ENCODE peak calls at places on chromosome 21, in nine cellular contexts. P is AG04449, W is left lung, Y is GM10248, C is endothelial cell, E is astrocyte, Z is brain microvascular endothelial cell, F is HFFc6, N is fibroblast of pulmonary artery. H is an unnamed sample.

GRCh38 chr21:45957986-45958610 is 23.5 kb upstream of the COL6A1 start:
- DNase-seq in P (no peak), W (no peak), Y (no peak), C (no peak), E (no peak), Z (peak; percentile 28), F (no peak), N (peak; percentile 86), H (no peak)

GRCh38 chr21:25506887-25507286 is 100.4 kb downstream of the MRPL39 start:
- DNase-seq in P (peak; percentile 31), W (no peak), Y (no peak), C (no peak), E (peak; percentile 63), Z (peak; percentile 61), F (peak; percentile 17), N (peak; percentile 6), H (no peak)

GRCh38 chr21:46096997-46097825 is 701 bp upstream of the COL6A2 start:
- DNase-seq in P (no peak), W (peak; percentile 71), Y (peak; percentile 18), C (peak; percentile 19), E (no peak), Z (no peak), F (no peak), N (no peak), H (peak; percentile 72)

GRCh38 chr21:35257413-35257812 is 208.3 kb upstream of the RUNX1 start:
- DNase-seq in P (peak; percentile 52), W (no peak), Y (no peak), C (no peak), E (peak; percentile 93), Z (peak; percentile 96), F (peak; percentile 79), N (peak; percentile 96), H (no peak)

GRCh38 chr21:29155118-29155932 is 24.9 kb downstream of the MAP3K7CL start:
- DNase-seq in P (peak; percentile 51), W (peak; percentile 69), Y (no peak), C (no peak), E (peak; percentile 94), Z (peak; percentile 84), F (peak; percentile 64), N (peak; percentile 80), H (no peak)

GRCh38 chr21:19245188-19245580 is 841.6 kb upstream of the TMPRSS15 start:
- DNase-seq in P (no peak), W (peak; percentile 46), Y (no peak), C (no peak), E (no peak), Z (no peak), F (no peak), N (no peak), H (no peak)

GRCh38 chr21:36965720-36966065 is 776 bp downstream of the HLCS start:
- DNase-seq in P (no peak), W (no peak), Y (no peak), C (no peak), E (no peak), Z (no peak), F (no peak), N (no peak), H (no peak)

GRCh38 chr21:38179504-38179900 is 77.3 kb upstream of the KCNJ15 start:
- DNase-seq in P (no peak), W (no peak), Y (no peak), C (no peak), E (no peak), Z (no peak), F (no peak), N (no peak), H (no peak)

GRCh38 chr21:46546799-46547198 is 58.1 kb downstream of the S100B start:
- DNase-seq in P (no peak), W (no peak), Y (no peak), C (no peak), E (no peak), Z (no peak), F (no peak), N (no peak), H (no peak)

GRCh38 chr21:28436286-28436932 is 556.3 kb downstream of the LTN1 start:
- DNase-seq in P (no peak), W (no peak), Y (no peak), C (no peak), E (peak; percentile 74), Z (peak; percentile 37), F (peak; percentile 61), N (peak; percentile 65), H (no peak)

GRCh38 chr21:28138272-28138671 is 854.4 kb downstream of the LTN1 start:
- DNase-seq in P (no peak), W (no peak), Y (no peak), C (no peak), E (peak; percentile 3), Z (peak; percentile 3), F (peak; percentile 66), N (peak; percentile 16), H (no peak)

GRCh38 chr21:46114963-46115362 is 17.1 kb downstream of the COL6A2 start:
- DNase-seq in P (no peak), W (peak; percentile 28), Y (no peak), C (no peak), E (no peak), Z (no peak), F (no peak), N (no peak), H (peak; percentile 57)

GRCh38 chr21:46196733-46197132 is 12.5 kb upstream of the SPATC1L start:
- DNase-seq in P (no peak), W (no peak), Y (no peak), C (no peak), E (no peak), Z (no peak), F (no peak), N (no peak), H (peak; percentile 52)

GRCh38 chr21:42101246-42101645 is 30.1 kb downstream of the UMODL1 start:
- DNase-seq in P (no peak), W (no peak), Y (no peak), C (no peak), E (no peak), Z (no peak), F (no peak), N (no peak), H (no peak)
- TF ChIP-seq CTCF in P (no peak), W (no peak), Y (no peak), C (no peak), E (no peak), Z (no peak), F (no peak), N (no peak), H (no peak)

GRCh38 chr21:39386899-39387298 is 38.0 kb upstream of the HMGN1 start:
- DNase-seq in P (no peak), W (no peak), Y (no peak), C (no peak), E (no peak), Z (no peak), F (no peak), N (no peak), H (no peak)

GRCh38 chr21:39388038-39388810 is 39.3 kb upstream of the HMGN1 start:
- DNase-seq in P (peak; percentile 16), W (peak; percentile 100), Y (peak; percentile 92), C (peak; percentile 97), E (peak; percentile 54), Z (peak; percentile 69), F (peak; percentile 80), N (peak; percentile 84), H (peak; percentile 92)

GRCh38 chr21:39387461-39388037 is 38.7 kb upstream of the HMGN1 start:
- DNase-seq in P (no peak), W (peak; percentile 98), Y (peak; percentile 96), C (peak; percentile 95), E (peak; percentile 61), Z (peak; percentile 77), F (peak; percentile 81), N (peak; percentile 87), H (peak; percentile 94)

GRCh38 chr21:39390212-39390765 is 41.4 kb upstream of the HMGN1 start:
- DNase-seq in P (no peak), W (no peak), Y (no peak), C (no peak), E (no peak), Z (no peak), F (no peak), N (no peak), H (no peak)

GRCh38 chr21:39388811-39389155 is 39.9 kb upstream of the HMGN1 start:
- DNase-seq in P (no peak), W (no peak), Y (no peak), C (no peak), E (no peak), Z (no peak), F (no peak), N (no peak), H (no peak)
- TF ChIP-seq CTCF in P (no peak), W (no peak), Y (no peak), C (no peak), E (no peak), Z (no peak), F (no peak), N (no peak), H (peak; percentile 17)

DNA sequence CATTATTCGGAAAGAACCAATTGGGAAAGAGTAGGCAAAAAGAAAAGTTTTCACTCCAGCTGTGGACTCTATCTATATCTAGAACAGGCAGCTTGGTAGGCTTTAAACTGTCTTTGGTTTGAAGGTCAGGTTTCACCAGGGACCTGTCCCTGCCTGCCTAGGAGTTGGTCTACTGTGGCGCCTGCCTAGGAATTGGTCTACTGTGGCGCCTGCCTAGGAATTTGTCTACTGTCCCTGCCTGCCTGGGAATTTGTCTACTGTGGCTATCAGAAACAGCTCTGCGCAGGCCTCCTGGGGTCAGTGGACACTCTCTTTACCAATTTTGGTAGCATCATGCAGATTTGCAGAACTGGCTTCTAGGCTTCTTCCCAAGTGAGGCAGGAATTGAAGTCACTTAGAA is 13.8 kb downstream of the USP25 start:
- DNase-seq in P (no peak), W (no peak), Y (no peak), C (no peak), E (no peak), Z (no peak), F (no peak), N (no peak), H (no peak)
- TF ChIP-seq CTCF in P (no peak), W (no peak), Y (no peak), C (no peak), E (no peak), Z (no peak), F (no peak), N (no peak), H (no peak)

GRCh38 chr21:39183272-39184049 is at the start of gene PSMG1:
- DNase-seq in P (peak; percentile 41), W (peak; percentile 100), Y (peak; percentile 91), C (peak; percentile 94), E (peak; percentile 82), Z (peak; percentile 90), F (peak; percentile 90), N (peak; percentile 96), H (peak; percentile 97)
- TF ChIP-seq CTCF in P (no peak), W (no peak), Y (no peak), C (no peak), E (no peak), Z (no peak), F (no peak), N (no peak), H (no peak)